ENCODE peak calls at places on chromosome 3, in four cellular contexts. One of them, this sample, is unnamed.

GRCh38 chr3:46845860-46846623 is 17.2 kb downstream of the MYL3 start:
- DNase-seq in H1: peak
- DNase-seq in GM12878: no peak
- DNase-seq in NT2/D1: peak
- DNase-seq in this sample: peak

GRCh38 chr3:183513046-183513706 is 42.3 kb downstream of the KLHL6 start:
- DNase-seq in H1: no peak
- DNase-seq in GM12878: no peak
- DNase-seq in NT2/D1: no peak
- DNase-seq in this sample: no peak

GRCh38 chr3:177089120-177089519 is 108.2 kb downstream of the TBL1XR1 start:
- DNase-seq in H1: peak
- DNase-seq in GM12878: no peak
- DNase-seq in NT2/D1: peak
- DNase-seq in this sample: no peak

GRCh38 chr3:59660852-59661624 is 611.2 kb upstream of the CFAP20DC start:
- DNase-seq in H1: no peak
- DNase-seq in GM12878: no peak
- DNase-seq in NT2/D1: no peak
- DNase-seq in this sample: peak

GRCh38 chr3:114035146-114035545 is 21.2 kb downstream of the CCDC191 start:
- DNase-seq in H1: no peak
- DNase-seq in GM12878: no peak
- DNase-seq in NT2/D1: no peak
- DNase-seq in this sample: no peak

GRCh38 chr3:110685630-110686029 is 386.0 kb upstream of the NECTIN3 start:
- DNase-seq in H1: peak
- DNase-seq in GM12878: no peak
- DNase-seq in NT2/D1: peak
- DNase-seq in this sample: no peak

GRCh38 chr3:45793482-45794176 is 2.7 kb downstream of the SLC6A20 start:
- DNase-seq in H1: no peak
- DNase-seq in GM12878: no peak
- DNase-seq in NT2/D1: no peak
- DNase-seq in this sample: no peak

GRCh38 chr3:105811518-105812193 is 57.2 kb downstream of the CBLB start:
- DNase-seq in H1: no peak
- DNase-seq in GM12878: no peak
- DNase-seq in NT2/D1: no peak
- DNase-seq in this sample: no peak

GRCh38 chr3:136075816-136076215 is 110.3 kb downstream of the PPP2R3A start:
- DNase-seq in H1: no peak
- DNase-seq in GM12878: no peak
- DNase-seq in NT2/D1: no peak
- DNase-seq in this sample: no peak

GRCh38 chr3:190345027-190345821 is 23.0 kb upstream of the CLDN1 start:
- DNase-seq in H1: no peak
- DNase-seq in GM12878: no peak
- DNase-seq in NT2/D1: no peak
- DNase-seq in this sample: no peak
- TF ChIP-seq SUZ12 in H1: no peak
- TF ChIP-seq SUZ12 in GM12878: no peak
- TF ChIP-seq SUZ12 in NT2/D1: no peak
- TF ChIP-seq SUZ12 in this sample: no peak

DNA sequence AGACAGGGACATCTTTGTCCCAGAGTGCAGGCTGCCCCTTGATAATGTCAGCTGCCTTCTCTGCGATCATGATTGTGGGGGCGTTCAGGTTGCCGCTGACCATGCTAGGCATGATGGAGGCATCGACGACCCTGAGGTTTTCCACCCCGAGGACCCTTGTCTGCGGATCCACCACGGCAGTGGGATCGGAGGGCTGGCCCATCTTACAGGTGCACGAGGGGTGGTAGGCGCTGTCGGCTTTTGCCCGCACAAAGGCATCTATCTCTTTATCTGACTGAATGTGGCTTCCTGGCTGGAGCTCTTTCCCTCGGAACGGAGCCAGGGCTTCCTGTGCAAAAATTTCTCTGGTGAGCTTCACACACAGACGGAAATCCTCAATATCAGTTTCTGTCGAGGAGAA is 28.4 kb downstream of the CHDH start:
- DNase-seq in H1: no peak
- DNase-seq in GM12878: no peak
- DNase-seq in NT2/D1: no peak
- DNase-seq in this sample: no peak
- TF ChIP-seq SUZ12 in H1: no peak
- TF ChIP-seq SUZ12 in GM12878: no peak
- TF ChIP-seq SUZ12 in NT2/D1: no peak
- TF ChIP-seq SUZ12 in this sample: no peak

DNA sequence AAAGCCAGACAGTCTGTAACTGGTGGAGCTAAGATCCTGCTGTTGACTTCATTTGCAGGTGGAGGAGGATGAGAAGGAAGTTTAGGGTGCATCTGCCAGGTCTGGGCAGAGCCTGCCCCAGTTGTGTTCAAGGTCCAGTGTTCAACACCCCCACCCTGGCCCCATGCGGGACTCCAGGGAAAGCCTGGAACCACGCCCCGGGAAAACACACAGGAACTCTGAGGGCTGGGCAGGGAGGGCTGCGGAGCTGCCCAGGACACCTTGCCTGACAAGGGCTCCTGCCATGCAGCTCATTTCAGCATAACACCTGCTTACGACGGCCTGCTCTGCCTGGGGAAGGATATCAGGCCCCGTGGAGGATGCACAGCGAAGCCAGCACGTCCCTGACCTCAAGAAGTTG is 286.3 kb downstream of the XXYLT1 start:
- DNase-seq in H1: no peak
- DNase-seq in GM12878: no peak
- DNase-seq in NT2/D1: no peak
- DNase-seq in this sample: no peak
- TF ChIP-seq SUZ12 in H1: no peak
- TF ChIP-seq SUZ12 in GM12878: no peak
- TF ChIP-seq SUZ12 in NT2/D1: no peak
- TF ChIP-seq SUZ12 in this sample: no peak

GRCh38 chr3:116809218-116809617 is 99.6 kb downstream of the TUSC7 start:
- DNase-seq in H1: no peak
- DNase-seq in GM12878: no peak
- DNase-seq in NT2/D1: no peak
- DNase-seq in this sample: no peak

GRCh38 chr3:116806351-116806750 is 96.8 kb downstream of the TUSC7 start:
- DNase-seq in H1: no peak
- DNase-seq in GM12878: no peak
- DNase-seq in NT2/D1: no peak
- DNase-seq in this sample: no peak
- TF ChIP-seq SUZ12 in H1: no peak
- TF ChIP-seq SUZ12 in GM12878: no peak
- TF ChIP-seq SUZ12 in NT2/D1: no peak
- TF ChIP-seq SUZ12 in this sample: no peak

DNA sequence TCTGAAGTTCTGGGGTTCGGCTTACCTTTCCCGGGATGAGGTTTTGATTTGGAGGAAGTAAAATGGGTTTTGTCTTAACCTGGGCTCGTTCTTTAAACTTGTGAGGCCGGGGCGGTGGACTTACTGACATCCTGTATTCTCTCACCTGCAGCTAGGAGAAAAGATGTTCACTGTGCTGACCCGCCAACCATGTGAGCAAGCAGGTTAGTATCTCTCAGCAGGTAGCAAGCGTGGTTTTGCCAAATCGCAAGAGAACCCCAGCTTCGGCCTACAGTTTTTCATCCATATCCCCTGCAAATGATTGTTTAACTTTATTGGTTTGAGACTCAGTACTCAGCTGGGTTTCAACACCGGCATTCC is 891 bp downstream of the ENTPD3 start:
- DNase-seq in H1: no peak
- DNase-seq in GM12878: no peak
- DNase-seq in NT2/D1: no peak
- DNase-seq in this sample: no peak
- TF ChIP-seq SUZ12 in H1: no peak
- TF ChIP-seq SUZ12 in GM12878: no peak
- TF ChIP-seq SUZ12 in NT2/D1: peak
- TF ChIP-seq SUZ12 in this sample: no peak

GRCh38 chr3:173789530-173789929 is 392.0 kb downstream of the NLGN1 start:
- DNase-seq in H1: no peak
- DNase-seq in GM12878: no peak
- DNase-seq in NT2/D1: no peak
- DNase-seq in this sample: no peak
- TF ChIP-seq SUZ12 in H1: no peak
- TF ChIP-seq SUZ12 in GM12878: no peak
- TF ChIP-seq SUZ12 in NT2/D1: no peak
- TF ChIP-seq SUZ12 in this sample: no peak